ENCODE peak calls at places on chromosomes 11 and 22, in seven cellular contexts. One of them, this sample, is unnamed.

GRCh38 chr11:112523477-112523876 is 262.8 kb upstream of the PLET1 start:
- DNase-seq in IMR-90: no peak
- DNase-seq in mammary epithelial cell: peak
- DNase-seq in HCT116: no peak
- DNase-seq in astrocyte: no peak
- DNase-seq in GM23338: peak
- DNase-seq in fibroblast of lung: no peak
- DNase-seq in this sample: peak

GRCh38 chr22:42344391-42344861 is 74.0 kb upstream of the TCF20 start:
- DNase-seq in IMR-90: no peak
- DNase-seq in mammary epithelial cell: no peak
- DNase-seq in HCT116: no peak
- DNase-seq in astrocyte: peak
- DNase-seq in GM23338: peak
- DNase-seq in fibroblast of lung: peak
- DNase-seq in this sample: peak

GRCh38 chr11:126570489-126570888 is 215.0 kb downstream of the ST3GAL4 start:
- DNase-seq in IMR-90: no peak
- DNase-seq in mammary epithelial cell: no peak
- DNase-seq in HCT116: no peak
- DNase-seq in astrocyte: no peak
- DNase-seq in GM23338: no peak
- DNase-seq in fibroblast of lung: no peak
- DNase-seq in this sample: no peak

GRCh38 chr11:100354736-100355135 is 332.4 kb upstream of the ARHGAP42 start:
- DNase-seq in IMR-90: no peak
- DNase-seq in mammary epithelial cell: peak
- DNase-seq in HCT116: no peak
- DNase-seq in astrocyte: no peak
- DNase-seq in GM23338: no peak
- DNase-seq in fibroblast of lung: no peak
- DNase-seq in this sample: no peak

GRCh38 chr11:16280256-16280682 is 76.1 kb downstream of the SOX6 start:
- DNase-seq in IMR-90: no peak
- DNase-seq in mammary epithelial cell: peak
- DNase-seq in HCT116: no peak
- DNase-seq in astrocyte: peak
- DNase-seq in GM23338: no peak
- DNase-seq in fibroblast of lung: peak
- DNase-seq in this sample: no peak

GRCh38 chr11:115286614-115287013 is 217.6 kb downstream of the CADM1 start:
- DNase-seq in IMR-90: no peak
- DNase-seq in mammary epithelial cell: no peak
- DNase-seq in HCT116: no peak
- DNase-seq in astrocyte: no peak
- DNase-seq in GM23338: no peak
- DNase-seq in fibroblast of lung: no peak
- DNase-seq in this sample: no peak

GRCh38 chr11:2795491-2795991 is 90.0 kb downstream of the CDKN1C start:
- DNase-seq in IMR-90: no peak
- DNase-seq in mammary epithelial cell: no peak
- DNase-seq in HCT116: no peak
- DNase-seq in astrocyte: no peak
- DNase-seq in GM23338: no peak
- DNase-seq in fibroblast of lung: no peak
- DNase-seq in this sample: no peak

GRCh38 chr11:131584694-131585592 is 214.5 kb downstream of the NTM start:
- DNase-seq in IMR-90: no peak
- DNase-seq in mammary epithelial cell: no peak
- DNase-seq in HCT116: no peak
- DNase-seq in astrocyte: no peak
- DNase-seq in GM23338: peak
- DNase-seq in fibroblast of lung: no peak
- DNase-seq in this sample: no peak

GRCh38 chr11:103659743-103660142 is 376.7 kb upstream of the DDI1 start:
- DNase-seq in IMR-90: peak
- DNase-seq in mammary epithelial cell: no peak
- DNase-seq in HCT116: no peak
- DNase-seq in astrocyte: peak
- DNase-seq in GM23338: no peak
- DNase-seq in fibroblast of lung: peak
- DNase-seq in this sample: peak

GRCh38 chr22:30718938-30719337 is 24.3 kb downstream of the OSBP2 start:
- DNase-seq in IMR-90: no peak
- DNase-seq in mammary epithelial cell: no peak
- DNase-seq in HCT116: no peak
- DNase-seq in astrocyte: no peak
- DNase-seq in GM23338: no peak
- DNase-seq in fibroblast of lung: no peak
- DNase-seq in this sample: no peak

GRCh38 chr22:30717952-30718351 is 23.3 kb downstream of the OSBP2 start:
- DNase-seq in IMR-90: no peak
- DNase-seq in mammary epithelial cell: no peak
- DNase-seq in HCT116: no peak
- DNase-seq in astrocyte: no peak
- DNase-seq in GM23338: no peak
- DNase-seq in fibroblast of lung: no peak
- DNase-seq in this sample: peak

GRCh38 chr22:30718491-30718890 is 23.8 kb downstream of the OSBP2 start:
- DNase-seq in IMR-90: no peak
- DNase-seq in mammary epithelial cell: no peak
- DNase-seq in HCT116: no peak
- DNase-seq in astrocyte: no peak
- DNase-seq in GM23338: no peak
- DNase-seq in fibroblast of lung: no peak
- DNase-seq in this sample: no peak

GRCh38 chr22:30717331-30717921 is 22.8 kb downstream of the OSBP2 start:
- DNase-seq in IMR-90: peak
- DNase-seq in mammary epithelial cell: peak
- DNase-seq in HCT116: peak
- DNase-seq in astrocyte: peak
- DNase-seq in GM23338: no peak
- DNase-seq in fibroblast of lung: peak
- DNase-seq in this sample: peak

DNA sequence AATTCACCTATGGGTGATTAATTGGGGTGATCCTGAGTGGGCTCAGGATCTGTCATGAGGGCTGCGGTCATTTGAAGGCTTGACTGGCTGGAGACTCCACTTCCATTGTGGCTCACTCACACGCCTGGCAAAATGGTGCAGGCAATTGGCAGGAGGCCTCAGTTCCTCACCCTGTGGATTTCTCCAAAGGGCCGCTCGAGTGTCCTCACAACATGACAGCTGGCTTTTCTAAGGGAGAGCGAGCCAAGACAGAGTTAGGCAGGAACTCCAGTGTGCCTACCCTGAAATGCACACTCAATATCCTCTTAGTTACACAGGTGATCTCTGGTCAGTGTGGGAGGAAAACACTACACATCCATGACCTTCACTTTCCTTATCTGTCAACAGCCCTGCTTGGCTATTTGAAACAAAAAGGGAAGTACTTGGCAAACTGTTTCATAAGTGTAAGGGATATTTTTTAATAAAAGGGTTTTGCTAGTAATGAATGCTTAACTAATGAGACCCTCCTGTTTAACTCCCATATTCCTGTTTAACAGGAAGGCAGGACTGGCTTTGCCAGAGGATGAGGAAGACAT is 25.7 kb downstream of the OSBP2 start:
- DNase-seq in IMR-90: no peak
- DNase-seq in mammary epithelial cell: no peak
- DNase-seq in HCT116: no peak
- DNase-seq in astrocyte: no peak
- DNase-seq in GM23338: no peak
- DNase-seq in fibroblast of lung: no peak
- DNase-seq in this sample: no peak
- H3K4me3 ChIP-seq in IMR-90: no peak
- H3K4me3 ChIP-seq in mammary epithelial cell: no peak
- H3K4me3 ChIP-seq in HCT116: no peak
- H3K4me3 ChIP-seq in astrocyte: no peak
- H3K4me3 ChIP-seq in GM23338: no peak
- H3K4me3 ChIP-seq in fibroblast of lung: no peak
- H3K4me3 ChIP-seq in this sample: no peak

GRCh38 chr11:122074022-122074421 is 42.0 kb downstream of the BLID start:
- DNase-seq in IMR-90: no peak
- DNase-seq in mammary epithelial cell: no peak
- DNase-seq in HCT116: no peak
- DNase-seq in astrocyte: no peak
- DNase-seq in GM23338: no peak
- DNase-seq in fibroblast of lung: no peak
- DNase-seq in this sample: peak

GRCh38 chr11:122075016-122075415 is 41.0 kb downstream of the BLID start:
- DNase-seq in IMR-90: no peak
- DNase-seq in mammary epithelial cell: no peak
- DNase-seq in HCT116: no peak
- DNase-seq in astrocyte: no peak
- DNase-seq in GM23338: no peak
- DNase-seq in fibroblast of lung: no peak
- DNase-seq in this sample: no peak

GRCh38 chr11:122081073-122081472 is 34.9 kb downstream of the BLID start:
- DNase-seq in IMR-90: peak
- DNase-seq in mammary epithelial cell: no peak
- DNase-seq in HCT116: no peak
- DNase-seq in astrocyte: no peak
- DNase-seq in GM23338: no peak
- DNase-seq in fibroblast of lung: no peak
- DNase-seq in this sample: peak

GRCh38 chr11:122077459-122077858 is 38.6 kb downstream of the BLID start:
- DNase-seq in IMR-90: no peak
- DNase-seq in mammary epithelial cell: no peak
- DNase-seq in HCT116: no peak
- DNase-seq in astrocyte: no peak
- DNase-seq in GM23338: no peak
- DNase-seq in fibroblast of lung: no peak
- DNase-seq in this sample: no peak

GRCh38 chr11:122076721-122077120 is 39.3 kb downstream of the BLID start:
- DNase-seq in IMR-90: no peak
- DNase-seq in mammary epithelial cell: no peak
- DNase-seq in HCT116: no peak
- DNase-seq in astrocyte: no peak
- DNase-seq in GM23338: no peak
- DNase-seq in fibroblast of lung: no peak
- DNase-seq in this sample: no peak
- H3K27ac ChIP-seq in IMR-90: no peak
- H3K27ac ChIP-seq in mammary epithelial cell: no peak
- H3K27ac ChIP-seq in HCT116: no peak
- H3K27ac ChIP-seq in astrocyte: no peak
- H3K27ac ChIP-seq in GM23338: no peak
- H3K27ac ChIP-seq in fibroblast of lung: no peak
- H3K27ac ChIP-seq in this sample: peak

GRCh38 chr11:134862168-134862567 is 450.1 kb upstream of the B3GAT1 start:
- DNase-seq in IMR-90: no peak
- DNase-seq in mammary epithelial cell: no peak
- DNase-seq in HCT116: no peak
- DNase-seq in astrocyte: no peak
- DNase-seq in GM23338: no peak
- DNase-seq in fibroblast of lung: no peak
- DNase-seq in this sample: no peak
- H3K4me2 ChIP-seq in IMR-90: no peak
- H3K4me2 ChIP-seq in mammary epithelial cell: no peak
- H3K4me2 ChIP-seq in HCT116: no peak
- H3K4me2 ChIP-seq in astrocyte: no peak
- H3K4me2 ChIP-seq in GM23338: no peak
- H3K4me2 ChIP-seq in fibroblast of lung: no peak
- H3K4me2 ChIP-seq in this sample: no peak

DNA sequence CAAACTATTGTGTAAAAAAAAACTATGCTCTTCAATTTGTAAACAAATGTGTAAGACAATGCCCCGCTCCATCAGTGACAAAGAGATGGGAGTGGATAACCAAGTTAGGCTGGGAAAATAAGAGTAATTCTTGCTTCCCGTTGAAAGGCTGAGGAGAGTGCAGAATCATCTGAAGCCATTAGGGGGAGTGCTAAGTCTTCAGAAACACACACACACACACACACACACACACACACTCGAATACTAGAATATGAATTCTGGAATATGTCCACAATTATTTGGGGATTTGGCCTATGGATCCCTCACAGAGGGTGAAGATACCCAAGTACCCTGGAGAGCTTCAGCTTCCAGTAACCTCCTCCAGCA is 27.8 kb upstream of the ROBO3 start:
- DNase-seq in IMR-90: peak
- DNase-seq in mammary epithelial cell: peak
- DNase-seq in HCT116: peak
- DNase-seq in astrocyte: peak
- DNase-seq in GM23338: peak
- DNase-seq in fibroblast of lung: peak
- DNase-seq in this sample: peak
- H3K4me3 ChIP-seq in IMR-90: no peak
- H3K4me3 ChIP-seq in mammary epithelial cell: no peak
- H3K4me3 ChIP-seq in HCT116: no peak
- H3K4me3 ChIP-seq in astrocyte: no peak
- H3K4me3 ChIP-seq in GM23338: no peak
- H3K4me3 ChIP-seq in fibroblast of lung: no peak
- H3K4me3 ChIP-seq in this sample: no peak

GRCh38 chr11:76629133-76629852 is 41.3 kb downstream of the LRRC32 start:
- DNase-seq in IMR-90: peak
- DNase-seq in mammary epithelial cell: no peak
- DNase-seq in HCT116: no peak
- DNase-seq in astrocyte: no peak
- DNase-seq in GM23338: no peak
- DNase-seq in fibroblast of lung: peak
- DNase-seq in this sample: peak

GRCh38 chr11:76629853-76630599 is 40.5 kb downstream of the LRRC32 start:
- DNase-seq in IMR-90: peak
- DNase-seq in mammary epithelial cell: no peak
- DNase-seq in HCT116: no peak
- DNase-seq in astrocyte: no peak
- DNase-seq in GM23338: peak
- DNase-seq in fibroblast of lung: no peak
- DNase-seq in this sample: peak

GRCh38 chr11:76627541-76628082 is 42.9 kb downstream of the LRRC32 start:
- DNase-seq in IMR-90: no peak
- DNase-seq in mammary epithelial cell: no peak
- DNase-seq in HCT116: no peak
- DNase-seq in astrocyte: no peak
- DNase-seq in GM23338: no peak
- DNase-seq in fibroblast of lung: no peak
- DNase-seq in this sample: no peak

GRCh38 chr11:76626921-76627391 is 43.6 kb downstream of the LRRC32 start:
- DNase-seq in IMR-90: peak
- DNase-seq in mammary epithelial cell: peak
- DNase-seq in HCT116: no peak
- DNase-seq in astrocyte: peak
- DNase-seq in GM23338: no peak
- DNase-seq in fibroblast of lung: peak
- DNase-seq in this sample: peak

GRCh38 chr11:76628408-76628947 is 42.1 kb downstream of the LRRC32 start:
- DNase-seq in IMR-90: no peak
- DNase-seq in mammary epithelial cell: no peak
- DNase-seq in HCT116: no peak
- DNase-seq in astrocyte: no peak
- DNase-seq in GM23338: no peak
- DNase-seq in fibroblast of lung: no peak
- DNase-seq in this sample: no peak
- H3K27ac ChIP-seq in IMR-90: no peak
- H3K27ac ChIP-seq in mammary epithelial cell: no peak
- H3K27ac ChIP-seq in HCT116: no peak
- H3K27ac ChIP-seq in astrocyte: no peak
- H3K27ac ChIP-seq in GM23338: no peak
- H3K27ac ChIP-seq in fibroblast of lung: no peak
- H3K27ac ChIP-seq in this sample: no peak

GRCh38 chr11:123407124-123407995 is 22.7 kb upstream of the GRAMD1B start:
- DNase-seq in IMR-90: peak
- DNase-seq in mammary epithelial cell: peak
- DNase-seq in HCT116: peak
- DNase-seq in astrocyte: peak
- DNase-seq in GM23338: peak
- DNase-seq in fibroblast of lung: peak
- DNase-seq in this sample: peak
- H3K4me2 ChIP-seq in IMR-90: peak
- H3K4me2 ChIP-seq in mammary epithelial cell: no peak
- H3K4me2 ChIP-seq in HCT116: peak
- H3K4me2 ChIP-seq in astrocyte: peak
- H3K4me2 ChIP-seq in GM23338: no peak
- H3K4me2 ChIP-seq in fibroblast of lung: no peak
- H3K4me2 ChIP-seq in this sample: peak

GRCh38 chr11:64842366-64842759 is 2.1 kb downstream of the CDC42BPG start:
- DNase-seq in IMR-90: no peak
- DNase-seq in mammary epithelial cell: peak
- DNase-seq in HCT116: no peak
- DNase-seq in astrocyte: no peak
- DNase-seq in GM23338: no peak
- DNase-seq in fibroblast of lung: no peak
- DNase-seq in this sample: no peak
- H3K4me3 ChIP-seq in IMR-90: no peak
- H3K4me3 ChIP-seq in mammary epithelial cell: no peak
- H3K4me3 ChIP-seq in HCT116: peak
- H3K4me3 ChIP-seq in astrocyte: no peak
- H3K4me3 ChIP-seq in GM23338: no peak
- H3K4me3 ChIP-seq in fibroblast of lung: no peak
- H3K4me3 ChIP-seq in this sample: no peak

This sample was measured in GM23248.